ENCODE peak calls at places on chromosome 9, in nine cellular contexts. One of them, this sample, is unnamed.

GRCh38 chr9:87359958-87360601 is 137.6 kb upstream of the DAPK1 start:
- DNase-seq in tibial artery: no peak
- DNase-seq in posterior cingulate gyrus: no peak
- DNase-seq in AG20443: no peak
- DNase-seq in mucosa of descending colon: no peak
- DNase-seq in iris pigment epithelial cell: no peak
- DNase-seq in natural killer cell treated with Interleukin-12 subunit alpha and Interleukin-12 subunit beta and Interleukin-15 and Interleukin-18, amount 100 ng/mL, for 72 hours: no peak
- DNase-seq in right cardiac atrium: no peak
- DNase-seq in activated CD4-positive, alpha-beta T cell treated with anti-CD3 and anti-CD28 coated beads, Interleukin-2, amount 50 U/mL, for 1 hour: no peak
- DNase-seq in this sample: no peak

GRCh38 chr9:131273146-131273545 is 3.2 kb downstream of the FAM78A start:
- DNase-seq in activated CD4-positive, alpha-beta T cell treated with anti-CD3 and anti-CD28 coated beads, Interleukin-2, amount 50 U/mL, for 1 hour: no peak
- DNase-seq in right cardiac atrium: peak; percentile 85
- DNase-seq in natural killer cell treated with Interleukin-12 subunit alpha and Interleukin-12 subunit beta and Interleukin-15 and Interleukin-18, amount 100 ng/mL, for 72 hours: no peak
- DNase-seq in mucosa of descending colon: no peak
- DNase-seq in iris pigment epithelial cell: no peak
- DNase-seq in tibial artery: no peak
- DNase-seq in AG20443: no peak
- DNase-seq in posterior cingulate gyrus: no peak
- DNase-seq in this sample: peak; percentile 84

GRCh38 chr9:109198736-109199384 is 31.8 kb upstream of the FRRS1L start:
- DNase-seq in mucosa of descending colon: no peak
- DNase-seq in tibial artery: no peak
- DNase-seq in activated CD4-positive, alpha-beta T cell treated with anti-CD3 and anti-CD28 coated beads, Interleukin-2, amount 50 U/mL, for 1 hour: no peak
- DNase-seq in AG20443: no peak
- DNase-seq in iris pigment epithelial cell: no peak
- DNase-seq in natural killer cell treated with Interleukin-12 subunit alpha and Interleukin-12 subunit beta and Interleukin-15 and Interleukin-18, amount 100 ng/mL, for 72 hours: no peak
- DNase-seq in posterior cingulate gyrus: no peak
- DNase-seq in right cardiac atrium: no peak
- DNase-seq in this sample: no peak

GRCh38 chr9:113631093-113631765 is 167.7 kb downstream of the RGS3 start:
- DNase-seq in right cardiac atrium: no peak
- DNase-seq in tibial artery: peak; percentile 43
- DNase-seq in natural killer cell treated with Interleukin-12 subunit alpha and Interleukin-12 subunit beta and Interleukin-15 and Interleukin-18, amount 100 ng/mL, for 72 hours: peak; percentile 42
- DNase-seq in activated CD4-positive, alpha-beta T cell treated with anti-CD3 and anti-CD28 coated beads, Interleukin-2, amount 50 U/mL, for 1 hour: no peak
- DNase-seq in mucosa of descending colon: no peak
- DNase-seq in posterior cingulate gyrus: no peak
- DNase-seq in AG20443: peak; percentile 28
- DNase-seq in iris pigment epithelial cell: no peak
- DNase-seq in this sample: peak; percentile 16

GRCh38 chr9:27954858-27955257 is 381.6 kb upstream of the C9orf72 start:
- DNase-seq in AG20443: no peak
- DNase-seq in iris pigment epithelial cell: no peak
- DNase-seq in posterior cingulate gyrus: no peak
- DNase-seq in activated CD4-positive, alpha-beta T cell treated with anti-CD3 and anti-CD28 coated beads, Interleukin-2, amount 50 U/mL, for 1 hour: no peak
- DNase-seq in tibial artery: no peak
- DNase-seq in natural killer cell treated with Interleukin-12 subunit alpha and Interleukin-12 subunit beta and Interleukin-15 and Interleukin-18, amount 100 ng/mL, for 72 hours: no peak
- DNase-seq in right cardiac atrium: no peak
- DNase-seq in mucosa of descending colon: no peak
- DNase-seq in this sample: no peak

GRCh38 chr9:13149454-13149853 is 130.0 kb downstream of the MPDZ start:
- DNase-seq in natural killer cell treated with Interleukin-12 subunit alpha and Interleukin-12 subunit beta and Interleukin-15 and Interleukin-18, amount 100 ng/mL, for 72 hours: no peak
- DNase-seq in AG20443: no peak
- DNase-seq in right cardiac atrium: peak; percentile 53
- DNase-seq in activated CD4-positive, alpha-beta T cell treated with anti-CD3 and anti-CD28 coated beads, Interleukin-2, amount 50 U/mL, for 1 hour: no peak
- DNase-seq in mucosa of descending colon: peak; percentile 42
- DNase-seq in tibial artery: no peak
- DNase-seq in iris pigment epithelial cell: no peak
- DNase-seq in posterior cingulate gyrus: no peak
- DNase-seq in this sample: peak; percentile 48

GRCh38 chr9:78881295-78881694 is 584.4 kb downstream of the PSAT1 start:
- DNase-seq in right cardiac atrium: no peak
- DNase-seq in mucosa of descending colon: no peak
- DNase-seq in AG20443: no peak
- DNase-seq in iris pigment epithelial cell: no peak
- DNase-seq in posterior cingulate gyrus: no peak
- DNase-seq in natural killer cell treated with Interleukin-12 subunit alpha and Interleukin-12 subunit beta and Interleukin-15 and Interleukin-18, amount 100 ng/mL, for 72 hours: no peak
- DNase-seq in activated CD4-positive, alpha-beta T cell treated with anti-CD3 and anti-CD28 coated beads, Interleukin-2, amount 50 U/mL, for 1 hour: no peak
- DNase-seq in tibial artery: no peak
- DNase-seq in this sample: no peak

GRCh38 chr9:7103382-7104170 is 345.8 kb downstream of the KDM4C start:
- DNase-seq in right cardiac atrium: no peak
- DNase-seq in iris pigment epithelial cell: peak; percentile 81
- DNase-seq in activated CD4-positive, alpha-beta T cell treated with anti-CD3 and anti-CD28 coated beads, Interleukin-2, amount 50 U/mL, for 1 hour: no peak
- DNase-seq in mucosa of descending colon: no peak
- DNase-seq in AG20443: no peak
- DNase-seq in natural killer cell treated with Interleukin-12 subunit alpha and Interleukin-12 subunit beta and Interleukin-15 and Interleukin-18, amount 100 ng/mL, for 72 hours: no peak
- DNase-seq in tibial artery: no peak
- DNase-seq in posterior cingulate gyrus: no peak
- DNase-seq in this sample: no peak

GRCh38 chr9:83582026-83582425 is 40.9 kb upstream of the IDNK start:
- DNase-seq in tibial artery: no peak
- DNase-seq in natural killer cell treated with Interleukin-12 subunit alpha and Interleukin-12 subunit beta and Interleukin-15 and Interleukin-18, amount 100 ng/mL, for 72 hours: no peak
- DNase-seq in right cardiac atrium: no peak
- DNase-seq in AG20443: no peak
- DNase-seq in mucosa of descending colon: no peak
- DNase-seq in posterior cingulate gyrus: no peak
- DNase-seq in iris pigment epithelial cell: peak; percentile 86
- DNase-seq in activated CD4-positive, alpha-beta T cell treated with anti-CD3 and anti-CD28 coated beads, Interleukin-2, amount 50 U/mL, for 1 hour: no peak
- DNase-seq in this sample: no peak

This sample was measured in heart left ventricle.